ENCODE peak calls at places on chromosome 10, in eight cellular contexts. D is MCF 10A; M is heart right ventricle; T is GM13976; Y is CD4-positive, alpha-beta T cell; A is type B pancreatic cell; J is B cell; L is uterus. E is an unnamed sample.

GRCh38 chr10:34710391-34710751 is 104.7 kb downstream of the PARD3 start:
- DNase-seq in L (peak), D (peak), Y (no peak), J (no peak), A (no peak), M (no peak), T (no peak), E (no peak)

GRCh38 chr10:34906021-34906965 is 91.2 kb upstream of the PARD3 start:
- DNase-seq in J (no peak), M (no peak), A (no peak), Y (no peak), L (no peak), D (peak), T (no peak), E (no peak)

GRCh38 chr10:51156913-51157312 is 82.6 kb downstream of the PRKG1 start:
- DNase-seq in T (no peak), Y (no peak), M (no peak), A (no peak), D (peak), L (no peak), J (no peak), E (no peak)

GRCh38 chr10:53699684-53700083 is 927.1 kb upstream of the MBL2 start:
- DNase-seq in D (no peak), A (no peak), T (no peak), L (no peak), M (no peak), J (no peak), Y (no peak), E (no peak)

GRCh38 chr10:30645340-30645827 is 15.8 kb upstream of the LYZL2 start:
- DNase-seq in D (no peak), M (peak), Y (no peak), J (no peak), T (no peak), L (no peak), A (no peak), E (no peak)

GRCh38 chr10:113947138-113948011 is 92.9 kb downstream of the NHLRC2 start:
- DNase-seq in M (peak), A (no peak), D (no peak), T (no peak), J (no peak), L (no peak), Y (no peak), E (no peak)

GRCh38 chr10:79328147-79328701 is 19.0 kb upstream of the PPIF start:
- DNase-seq in J (no peak), D (no peak), Y (no peak), L (no peak), A (no peak), M (no peak), T (no peak), E (no peak)

GRCh38 chr10:72248477-72249151 is 25.1 kb upstream of the DDIT4 start:
- DNase-seq in L (peak), T (peak), Y (peak), A (no peak), M (peak), J (peak), D (peak), E (no peak)

GRCh38 chr10:131662851-131663250 is 238.0 kb upstream of the PPP2R2D start:
- DNase-seq in A (no peak), M (no peak), Y (no peak), L (no peak), D (no peak), J (no peak), T (no peak), E (no peak)

GRCh38 chr10:36602374-36602773 is 523.0 kb upstream of the ANKRD30A start:
- DNase-seq in M (no peak), A (no peak), T (no peak), D (peak), Y (no peak), J (no peak), L (no peak), E (no peak)
- TF ChIP-seq CTCF in M (no peak), A (no peak), T (no peak), D (no peak), Y (no peak), J (no peak), L (no peak), E (no peak)

DNA sequence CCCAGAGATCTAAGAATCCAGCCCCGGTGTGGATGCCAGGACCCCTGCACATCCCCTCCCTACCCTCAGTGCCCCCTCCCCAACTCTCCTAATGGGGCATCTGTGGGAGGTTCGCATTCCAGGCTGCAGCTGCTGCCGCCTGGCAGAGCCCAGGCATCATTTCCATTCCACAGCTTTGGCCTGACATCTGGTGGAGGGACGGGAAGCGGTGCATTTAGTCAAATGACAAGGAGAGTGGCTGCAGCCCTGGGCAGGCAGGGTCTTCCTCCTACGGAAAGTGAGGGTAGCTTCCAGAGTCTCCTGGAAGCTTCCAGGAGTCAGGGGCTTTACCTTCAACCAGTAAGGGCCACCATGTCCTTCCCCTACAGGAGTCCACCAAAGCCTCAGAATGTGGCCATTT is 30.8 kb downstream of the PRLHR start:
- DNase-seq in A (peak), T (no peak), D (peak), J (no peak), M (no peak), Y (no peak), L (no peak), E (peak)
- TF ChIP-seq CTCF in A (peak), T (no peak), D (no peak), J (no peak), M (peak), Y (no peak), L (peak), E (peak)

GRCh38 chr10:77636286-77636966 is 1.2 kb downstream of the KCNMA1 start:
- DNase-seq in T (no peak), Y (no peak), A (no peak), M (no peak), J (no peak), L (no peak), D (no peak), E (no peak)
- TF ChIP-seq CTCF in T (no peak), Y (no peak), A (peak), M (no peak), J (no peak), L (peak), D (no peak), E (peak)

DNA sequence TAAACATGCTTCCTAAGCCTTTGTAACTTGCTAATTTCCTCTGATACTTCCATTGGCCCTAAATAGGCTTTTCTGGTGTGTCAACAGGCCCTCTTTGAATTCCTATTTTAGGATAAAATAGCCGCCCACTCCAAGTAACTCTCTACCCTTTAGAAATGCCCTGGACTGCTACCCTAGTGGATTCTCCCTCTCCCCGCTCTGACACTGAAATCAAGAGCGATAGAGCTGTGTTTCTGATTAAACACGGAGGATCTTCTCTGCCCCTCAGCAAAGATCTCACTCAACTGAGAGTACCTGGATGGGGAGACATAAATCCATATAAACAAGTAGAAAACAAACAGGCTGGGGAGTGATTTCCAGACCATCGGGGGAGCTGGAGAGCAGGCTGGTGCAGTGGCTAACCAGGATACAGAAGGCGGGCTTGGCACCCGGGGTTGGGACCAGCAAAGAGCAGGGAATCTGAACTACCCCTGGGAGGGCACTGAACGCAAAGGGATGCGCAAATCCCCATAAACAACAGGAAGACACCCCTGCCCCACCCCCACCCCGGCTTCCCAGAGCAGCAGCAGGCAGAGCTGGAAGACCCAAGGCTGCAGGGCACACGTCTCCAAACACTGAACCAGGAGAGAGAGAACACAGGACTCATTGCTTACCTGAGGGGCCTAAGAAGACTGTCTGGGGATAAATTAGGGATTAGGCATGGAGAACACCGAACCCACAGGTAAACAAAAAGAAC is 2.5 kb downstream of the ASB13 start:
- DNase-seq in L (no peak), Y (no peak), M (no peak), A (no peak), T (no peak), D (no peak), J (no peak), E (peak)
- TF ChIP-seq CTCF in L (no peak), Y (no peak), M (no peak), A (no peak), T (no peak), D (no peak), J (no peak), E (no peak)

GRCh38 chr10:104138131-104138530 is 16.2 kb downstream of the SFR1 start:
- DNase-seq in A (no peak), Y (no peak), J (no peak), T (no peak), L (no peak), M (no peak), D (no peak), E (no peak)

GRCh38 chr10:104142081-104142480 is 20.1 kb downstream of the SFR1 start:
- DNase-seq in Y (no peak), M (no peak), J (no peak), T (no peak), L (no peak), D (no peak), A (no peak), E (no peak)

GRCh38 chr10:104143829-104144228 is 21.9 kb downstream of the SFR1 start:
- DNase-seq in J (peak), D (no peak), L (no peak), M (no peak), A (no peak), T (no peak), Y (no peak), E (no peak)

DNA sequence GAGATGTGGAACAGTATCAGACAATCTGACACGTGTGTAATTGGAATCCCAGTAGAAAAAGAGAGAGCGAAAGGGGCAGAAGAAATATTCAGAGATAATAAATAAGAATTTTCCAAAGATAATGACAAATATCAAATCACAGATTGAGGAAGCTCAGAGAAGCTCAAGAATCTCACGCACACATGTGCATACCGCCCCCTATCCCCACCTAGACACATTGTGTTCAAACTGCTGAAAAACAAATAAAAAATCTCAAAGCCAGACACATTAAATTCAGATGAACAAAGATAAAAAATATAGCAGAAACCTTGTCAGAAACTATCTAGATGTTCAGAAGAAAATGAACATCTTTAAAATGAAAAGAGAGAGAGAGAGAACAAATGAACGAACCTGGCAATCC is 17.2 kb downstream of the SFR1 start:
- DNase-seq in Y (no peak), T (no peak), L (no peak), A (no peak), D (peak), M (no peak), J (peak), E (no peak)
- TF ChIP-seq CTCF in Y (peak), T (peak), L (no peak), A (peak), D (no peak), M (no peak), J (peak), E (peak)

GRCh38 chr10:128324058-128324457 is 197.8 kb upstream of the MKI67 start:
- DNase-seq in Y (no peak), D (peak), M (peak), L (no peak), J (no peak), A (no peak), T (no peak), E (no peak)
- TF ChIP-seq CTCF in Y (no peak), D (no peak), M (peak), L (peak), J (no peak), A (peak), T (no peak), E (no peak)

DNA sequence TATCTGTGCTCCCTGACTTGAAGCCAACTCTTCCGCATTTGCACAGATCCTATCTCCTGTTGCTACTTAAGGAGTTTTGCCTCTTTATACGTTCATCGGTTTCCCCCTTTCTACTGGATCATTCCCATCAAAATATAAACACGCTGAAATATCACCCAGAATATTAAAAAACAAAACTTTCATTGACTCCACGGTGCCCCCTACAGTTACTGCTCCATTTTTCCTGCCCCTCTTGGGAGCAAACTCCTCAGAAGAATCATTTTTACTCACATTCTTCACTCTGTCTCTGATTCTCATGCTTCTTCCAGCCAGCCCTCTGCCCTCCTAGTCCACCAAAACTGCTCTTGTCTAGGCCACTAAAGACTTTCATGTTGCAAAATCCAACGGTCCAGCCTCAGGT is 66.4 kb downstream of the MYOF start:
- DNase-seq in A (no peak), J (no peak), M (no peak), Y (no peak), T (no peak), L (no peak), D (no peak), E (no peak)
- TF ChIP-seq CTCF in A (peak), J (no peak), M (no peak), Y (no peak), T (no peak), L (no peak), D (no peak), E (peak)